ENCODE peak calls at places on chromosomes 3 and 15, in four cellular contexts. F, Q, G and Y are unnamed samples.

GRCh38 chr3:114299421-114299820 is 5.6 kb downstream of the TIGIT start:
- DNase-seq in G (no peak), F (peak; percentile 26), Q (no peak), Y (peak; percentile 47)

GRCh38 chr15:35208353-35208752 is 123.3 kb upstream of the NANOGP8 start:
- DNase-seq in F (no peak), Q (no peak), G (no peak), Y (no peak)

GRCh38 chr15:95563634-95564033 is 766.9 kb upstream of the NR2F2 start:
- DNase-seq in F (no peak), G (no peak), Q (no peak), Y (no peak)

GRCh38 chr3:99901200-99901926 is 83.7 kb downstream of the CMSS1 start:
- DNase-seq in F (no peak), G (no peak), Q (no peak), Y (no peak)

GRCh38 chr3:2036096-2036495 is 62.6 kb upstream of the CNTN4 start:
- DNase-seq in F (no peak), G (no peak), Q (no peak), Y (no peak)

GRCh38 chr3:123722021-123722420 is 137.2 kb upstream of the HACD2 start:
- DNase-seq in G (no peak), F (no peak), Q (no peak), Y (no peak)

GRCh38 chr15:85582719-85583089 is 202.3 kb downstream of the AKAP13 start:
- DNase-seq in Q (peak; percentile 52), F (peak; percentile 42), G (peak; percentile 54), Y (peak; percentile 34)

GRCh38 chr3:14775574-14775973 is 43.2 kb upstream of the FGD5 start:
- DNase-seq in F (no peak), Q (no peak), G (no peak), Y (no peak)

GRCh38 chr3:18812316-18812715 is 336.0 kb upstream of the KCNH8 start:
- DNase-seq in Q (no peak), F (no peak), G (no peak), Y (no peak)

GRCh38 chr3:116020495-116020894 is 397.2 kb downstream of the GAP43 start:
- DNase-seq in Q (no peak), F (no peak), G (no peak), Y (no peak)

GRCh38 chr15:31488437-31489204 is 162.0 kb downstream of the KLF13 start:
- DNase-seq in G (peak; percentile 47), F (peak; percentile 69), Q (no peak), Y (peak; percentile 30)

GRCh38 chr15:73437541-73438109 is 5.3 kb upstream of the REC114 start:
- DNase-seq in F (no peak), G (no peak), Q (no peak), Y (no peak)

GRCh38 chr15:41790756-41791546 is 16.7 kb downstream of the MAPKBP1 start:
- DNase-seq in G (no peak), Q (no peak), F (no peak), Y (no peak)

GRCh38 chr3:169980055-169980454 is 13.4 kb downstream of the SEC62 start:
- DNase-seq in F (no peak), G (no peak), Q (no peak), Y (no peak)

GRCh38 chr3:94293793-94294195 is 230.9 kb downstream of the NSUN3 start:
- DNase-seq in Q (no peak), G (no peak), F (no peak), Y (no peak)

GRCh38 chr3:178500631-178501030 is 35.6 kb upstream of the KCNMB2 start:
- DNase-seq in G (no peak), Q (no peak), F (no peak), Y (no peak)

GRCh38 chr15:66269326-66270090 is 16.0 kb upstream of the MEGF11 start:
- DNase-seq in G (no peak), F (no peak), Q (no peak), Y (no peak)

GRCh38 chr3:190697901-190698300 is 164.6 kb downstream of the GMNC start:
- DNase-seq in G (no peak), F (no peak), Q (no peak), Y (no peak)

GRCh38 chr3:126711361-126711760 is 7.3 kb downstream of the CHCHD6 start:
- DNase-seq in G (no peak), Q (no peak), F (no peak), Y (no peak)

GRCh38 chr3:13477946-13478345 is 2.2 kb upstream of the HDAC11 start:
- DNase-seq in F (no peak), G (no peak), Q (no peak), Y (no peak)

GRCh38 chr3:141000691-141001090 is 50.5 kb upstream of the SPSB4 start:
- DNase-seq in Q (no peak), F (no peak), G (no peak), Y (no peak)

GRCh38 chr3:153462550-153462949 is 300.5 kb downstream of the RAP2B start:
- DNase-seq in Q (no peak), F (no peak), G (peak; percentile 2), Y (no peak)

GRCh38 chr3:129597792-129598381 is 8.6 kb downstream of the PLXND1 start:
- DNase-seq in G (no peak), F (no peak), Q (no peak), Y (peak; percentile 41)

GRCh38 chr3:196662033-196662432 is 22.5 kb downstream of the NRROS start:
- DNase-seq in G (no peak), F (no peak), Q (no peak), Y (no peak)

GRCh38 chr3:140164922-140165590 is 230.1 kb downstream of the CLSTN2 start:
- DNase-seq in Q (no peak), F (no peak), G (no peak), Y (peak; percentile 79)

GRCh38 chr3:52191663-52192062 is 6.3 kb upstream of the ALAS1 start:
- DNase-seq in G (no peak), F (no peak), Q (no peak), Y (no peak)

GRCh38 chr3:169541528-169541927 is 122.0 kb downstream of the MECOM start:
- DNase-seq in Q (no peak), F (no peak), G (no peak), Y (no peak)

GRCh38 chr15:88454867-88455810 is 12.0 kb downstream of the MRPL46 start:
- DNase-seq in G (no peak), F (peak; percentile 64), Q (no peak), Y (peak; percentile 70)

GRCh38 chr3:38542401-38543298 is 46.5 kb downstream of the EXOG start:
- DNase-seq in G (no peak), Q (no peak), F (no peak), Y (no peak)

GRCh38 chr3:72135636-72136035 is 350.7 kb upstream of the PROK2 start:
- DNase-seq in G (no peak), F (no peak), Q (no peak), Y (no peak)

GRCh38 chr3:38118421-38119247 is 18.3 kb downstream of the ACAA1 start:
- DNase-seq in Q (no peak), F (no peak), G (no peak), Y (no peak)

GRCh38 chr3:28575100-28575747 is 226.6 kb upstream of the AZI2 start:
- DNase-seq in F (no peak), G (no peak), Q (no peak), Y (peak; percentile 13)

GRCh38 chr3:126113238-126113555 is 29.3 kb upstream of the SLC41A3 start:
- DNase-seq in F (no peak), Q (no peak), G (no peak), Y (no peak)

GRCh38 chr3:39801216-39801615 is 8.2 kb upstream of the MYRIP start:
- DNase-seq in F (no peak), G (no peak), Q (no peak), Y (no peak)

GRCh38 chr15:67741313-67741712 is 84.0 kb upstream of the SKOR1 start:
- DNase-seq in Q (no peak), G (no peak), F (peak; percentile 51), Y (no peak)

GRCh38 chr3:161266731-161267150 is 45.6 kb downstream of the NMD3 start:
- DNase-seq in Q (no peak), F (no peak), G (no peak), Y (no peak)